ENCODE peak calls at places on chromosomes 11 and 22, in eight cellular contexts. Q, A, B, O, E, T, X and V are unnamed samples.

GRCh38 chr22:24105018-24105360 is 76.3 kb upstream of the SUSD2 start:
- DNase-seq in X (no peak), A (no peak), E (peak; percentile 70), T (no peak), B (no peak), Q (no peak), O (no peak), V (no peak)

GRCh38 chr11:76607431-76607830 is 63.1 kb downstream of the LRRC32 start:
- DNase-seq in T (no peak), A (no peak), O (no peak), B (no peak), E (no peak), X (no peak), Q (no peak), V (no peak)

GRCh38 chr22:50445071-50445879 is 29.6 kb downstream of the SBF1 start:
- DNase-seq in Q (no peak), B (no peak), T (no peak), X (no peak), O (no peak), E (no peak), A (no peak), V (no peak)

GRCh38 chr22:27419473-27419872 is 382.1 kb downstream of the MN1 start:
- DNase-seq in T (no peak), E (no peak), X (no peak), A (no peak), B (peak; percentile 10), O (no peak), Q (no peak), V (no peak)

GRCh38 chr11:7871056-7871455 is 60.0 kb downstream of the OR10A6 start:
- DNase-seq in X (no peak), Q (no peak), T (no peak), O (no peak), E (no peak), A (no peak), B (no peak), V (no peak)

GRCh38 chr11:121435132-121435531 is 17.0 kb upstream of the SORL1 start:
- DNase-seq in X (no peak), T (no peak), O (no peak), E (no peak), B (no peak), A (no peak), Q (no peak), V (no peak)

GRCh38 chr22:34850010-34850409 is 215.9 kb upstream of the ISX start:
- DNase-seq in Q (no peak), T (no peak), A (no peak), O (no peak), E (no peak), B (no peak), X (no peak), V (no peak)

GRCh38 chr11:21810650-21811049 is 382.2 kb upstream of the ANO5 start:
- DNase-seq in B (no peak), Q (no peak), O (no peak), T (no peak), X (no peak), A (no peak), E (no peak), V (no peak)

GRCh38 chr22:40289991-40290459 is 56.3 kb upstream of the ADSL start:
- DNase-seq in X (no peak), E (no peak), B (no peak), Q (peak; percentile 83), T (peak; percentile 45), A (no peak), O (no peak), V (no peak)

GRCh38 chr11:35173011-35173511 is 34.1 kb downstream of the CD44 start:
- DNase-seq in X (no peak), E (no peak), Q (no peak), A (no peak), O (no peak), B (no peak), T (no peak), V (no peak)

GRCh38 chr11:117986981-117987495 is 844 bp downstream of the IL10RA start:
- DNase-seq in Q (peak; percentile 68), O (no peak), E (no peak), B (no peak), T (no peak), X (no peak), A (no peak), V (no peak)

GRCh38 chr11:121723261-121723741 is 270.5 kb upstream of the SORL1-AS1 start:
- DNase-seq in X (no peak), Q (no peak), A (no peak), T (no peak), B (peak; percentile 85), O (peak; percentile 80), E (no peak), V (no peak)

GRCh38 chr11:35135222-35135621 is 3.7 kb upstream of the CD44 start:
- DNase-seq in T (no peak), B (no peak), E (no peak), O (no peak), Q (no peak), X (no peak), A (no peak), V (no peak)

GRCh38 chr11:278001-278951 is at the start of gene NLRP6:
- DNase-seq in A (no peak), T (no peak), B (no peak), Q (peak; percentile 36), O (no peak), E (no peak), X (no peak), V (no peak)

GRCh38 chr11:35619754-35620640 is 1.7 kb downstream of the FJX1 start:
- DNase-seq in A (no peak), B (no peak), X (no peak), T (no peak), Q (peak; percentile 32), O (peak; percentile 46), E (peak; percentile 44), V (peak; percentile 41)

GRCh38 chr11:9896902-9897301 is 233.0 kb downstream of the SWAP70 start:
- DNase-seq in T (no peak), X (no peak), O (no peak), Q (no peak), B (no peak), A (no peak), E (no peak), V (no peak)

GRCh38 chr11:69437001-69437875 is 44.2 kb upstream of the LINC01488 start:
- DNase-seq in O (no peak), T (no peak), E (no peak), X (no peak), A (no peak), Q (no peak), B (no peak), V (no peak)

GRCh38 chr22:22748297-22748743 is 103.9 kb downstream of the GGTLC2 start:
- DNase-seq in A (no peak), O (no peak), E (peak; percentile 35), T (peak; percentile 18), Q (peak; percentile 57), B (peak; percentile 22), X (no peak), V (no peak)

GRCh38 chr11:72776844-72777754 is 16.7 kb downstream of the STARD10 start:
- DNase-seq in X (no peak), B (peak; percentile 42), O (no peak), T (no peak), A (no peak), E (no peak), Q (no peak), V (no peak)

GRCh38 chr11:64933213-64933934 is 2.3 kb downstream of the GPHA2 start:
- DNase-seq in X (no peak), B (no peak), O (no peak), Q (no peak), A (no peak), E (no peak), T (no peak), V (no peak)

GRCh38 chr11:71235719-71236118 is 16.7 kb downstream of the SHANK2 start:
- DNase-seq in O (no peak), Q (no peak), E (no peak), T (no peak), B (no peak), X (no peak), A (no peak), V (no peak)

GRCh38 chr22:31867386-31868153 is 76.8 kb upstream of the YWHAH start:
- DNase-seq in E (no peak), T (no peak), O (no peak), X (no peak), Q (no peak), B (no peak), A (no peak), V (no peak)

GRCh38 chr11:11389238-11389637 is 36.2 kb upstream of the CSNK2A3 start:
- DNase-seq in B (no peak), Q (no peak), O (no peak), T (no peak), E (no peak), A (no peak), X (no peak), V (no peak)

GRCh38 chr22:49400866-49401598 is 426.6 kb downstream of the BRD1 start:
- DNase-seq in T (no peak), O (no peak), A (no peak), Q (no peak), X (no peak), B (no peak), E (no peak), V (no peak)

GRCh38 chr11:111441443-111441842 is 62.4 kb upstream of the POU2AF1 start:
- DNase-seq in A (peak; percentile 97), E (no peak), X (no peak), B (no peak), Q (peak; percentile 30), T (no peak), O (no peak), V (no peak)

GRCh38 chr11:5665051-5665450 is 19.8 kb downstream of the TRIM5 start:
- DNase-seq in T (no peak), B (no peak), O (no peak), E (no peak), Q (no peak), A (no peak), X (no peak), V (no peak)

GRCh38 chr22:37843746-37844089 is 416 bp downstream of the ANKRD54 start:
- DNase-seq in A (no peak), E (no peak), Q (no peak), O (peak; percentile 50), T (peak; percentile 36), X (no peak), B (no peak), V (peak; percentile 38)

GRCh38 chr11:85884581-85885021 is 29.4 kb downstream of the CCDC83 start:
- DNase-seq in B (no peak), A (no peak), E (no peak), O (no peak), T (no peak), X (no peak), Q (no peak), V (no peak)

GRCh38 chr22:35426801-35427140 is 26.8 kb downstream of the MCM5 start:
- DNase-seq in A (no peak), B (no peak), O (no peak), X (no peak), Q (no peak), E (no peak), T (no peak), V (peak; percentile 11)

GRCh38 chr11:116192509-116193206 is 580.1 kb downstream of the BUD13 start:
- DNase-seq in X (no peak), E (no peak), A (no peak), O (no peak), B (no peak), Q (no peak), T (no peak), V (no peak)

GRCh38 chr22:46195487-46196165 is 45.3 kb downstream of the PPARA start:
- DNase-seq in B (no peak), E (no peak), X (no peak), Q (no peak), T (no peak), O (no peak), A (no peak), V (no peak)

GRCh38 chr11:65468874-65469333 is 29.9 kb upstream of the MALAT1 start:
- DNase-seq in E (no peak), X (no peak), T (no peak), A (no peak), Q (peak; percentile 59), O (no peak), B (no peak), V (no peak)

GRCh38 chr11:12380565-12381325 is 3.4 kb downstream of the PARVA start:
- DNase-seq in B (no peak), O (no peak), Q (no peak), X (no peak), E (peak; percentile 32), A (no peak), T (no peak), V (no peak)

GRCh38 chr22:34760276-34761008 is 305.5 kb upstream of the ISX start:
- DNase-seq in E (no peak), A (no peak), X (no peak), T (no peak), B (no peak), Q (no peak), O (no peak), V (no peak)